ENCODE peak calls at places on chromosome 12, in nine cellular contexts. G is mesothelial cell of epicardium; W is epithelial cell of proximal tubule; U is GM20000; I is CD8-positive, alpha-beta T cell; P is ovary; E is fibroblast of the aortic adventitia; R is astrocyte of the cerebellum; J is neural crest cell. Z is an unnamed sample.

GRCh38 chr12:70609739-70610491 is 27.3 kb downstream of the PTPRB start:
- DNase-seq in P (peak; percentile 16), E (peak; percentile 29), U (no peak), R (no peak), J (peak; percentile 27), W (no peak), I (no peak), G (no peak), Z (no peak)

GRCh38 chr12:45986646-45987338 is 3.6 kb downstream of the SCAF11 start:
- DNase-seq in J (no peak), I (no peak), W (no peak), G (no peak), E (no peak), U (no peak), R (no peak), P (no peak), Z (no peak)

GRCh38 chr12:109387425-109388166 is 39.9 kb downstream of the MYO1H start:
- DNase-seq in I (no peak), J (no peak), R (no peak), E (peak; percentile 53), U (peak; percentile 17), P (no peak), W (no peak), G (no peak), Z (no peak)

GRCh38 chr12:109764776-109765492 is 51.3 kb downstream of the FAM222A start:
- DNase-seq in J (no peak), P (peak; percentile 12), W (no peak), U (no peak), E (no peak), R (no peak), I (no peak), G (no peak), Z (peak; percentile 10)

GRCh38 chr12:100877776-100878175 is 83.2 kb downstream of the ANO4 start:
- DNase-seq in W (no peak), I (no peak), J (no peak), E (no peak), R (no peak), P (no peak), G (no peak), U (no peak), Z (no peak)

GRCh38 chr12:7092229-7092985 is at the start of gene C1R:
- DNase-seq in G (peak; percentile 31), R (peak; percentile 69), W (no peak), I (peak; percentile 60), U (peak; percentile 80), E (peak; percentile 97), J (peak; percentile 73), P (peak; percentile 88), Z (peak; percentile 53)

GRCh38 chr12:57128519-57129247 is 400 bp downstream of the LRP1 start:
- DNase-seq in E (no peak), R (no peak), U (no peak), P (peak; percentile 68), I (no peak), G (no peak), J (no peak), W (no peak), Z (no peak)

GRCh38 chr12:180445-180844 is 33.5 kb downstream of the SLC6A12 start:
- DNase-seq in G (no peak), P (no peak), I (no peak), U (peak; percentile 85), W (no peak), J (no peak), E (no peak), R (no peak), Z (no peak)

GRCh38 chr12:107845226-107845979 is 70.9 kb downstream of the ASCL4 start:
- DNase-seq in W (no peak), I (no peak), G (no peak), U (no peak), J (no peak), R (no peak), E (no peak), P (no peak), Z (no peak)

GRCh38 chr12:14416658-14417057 is 51.2 kb downstream of the ATF7IP start:
- DNase-seq in G (no peak), P (no peak), W (no peak), J (peak; percentile 46), E (peak; percentile 88), U (no peak), R (peak; percentile 85), I (no peak), Z (no peak)

GRCh38 chr12:58906917-58907316 is 13.4 kb downstream of the LRIG3 start:
- DNase-seq in G (no peak), U (no peak), E (no peak), R (no peak), I (no peak), J (no peak), P (no peak), W (no peak), Z (no peak)

GRCh38 chr12:79420146-79420618 is 270.6 kb downstream of the PAWR start:
- DNase-seq in J (no peak), I (no peak), R (peak; percentile 92), U (no peak), W (peak; percentile 78), G (no peak), E (peak; percentile 97), P (no peak), Z (no peak)

GRCh38 chr12:119840617-119841016 is 36.5 kb downstream of the CIT start:
- DNase-seq in E (no peak), J (no peak), I (no peak), R (no peak), P (no peak), W (no peak), U (no peak), G (no peak), Z (no peak)

GRCh38 chr12:49089831-49090773 is 4.5 kb downstream of the DHH start:
- DNase-seq in J (peak; percentile 36), W (no peak), P (peak; percentile 66), I (no peak), E (peak; percentile 54), G (no peak), R (no peak), U (no peak), Z (peak; percentile 48)

GRCh38 chr12:77179515-77179914 is 114.1 kb upstream of the E2F7 start:
- DNase-seq in I (no peak), J (no peak), R (no peak), E (no peak), P (no peak), U (no peak), G (no peak), W (no peak), Z (no peak)

DNA sequence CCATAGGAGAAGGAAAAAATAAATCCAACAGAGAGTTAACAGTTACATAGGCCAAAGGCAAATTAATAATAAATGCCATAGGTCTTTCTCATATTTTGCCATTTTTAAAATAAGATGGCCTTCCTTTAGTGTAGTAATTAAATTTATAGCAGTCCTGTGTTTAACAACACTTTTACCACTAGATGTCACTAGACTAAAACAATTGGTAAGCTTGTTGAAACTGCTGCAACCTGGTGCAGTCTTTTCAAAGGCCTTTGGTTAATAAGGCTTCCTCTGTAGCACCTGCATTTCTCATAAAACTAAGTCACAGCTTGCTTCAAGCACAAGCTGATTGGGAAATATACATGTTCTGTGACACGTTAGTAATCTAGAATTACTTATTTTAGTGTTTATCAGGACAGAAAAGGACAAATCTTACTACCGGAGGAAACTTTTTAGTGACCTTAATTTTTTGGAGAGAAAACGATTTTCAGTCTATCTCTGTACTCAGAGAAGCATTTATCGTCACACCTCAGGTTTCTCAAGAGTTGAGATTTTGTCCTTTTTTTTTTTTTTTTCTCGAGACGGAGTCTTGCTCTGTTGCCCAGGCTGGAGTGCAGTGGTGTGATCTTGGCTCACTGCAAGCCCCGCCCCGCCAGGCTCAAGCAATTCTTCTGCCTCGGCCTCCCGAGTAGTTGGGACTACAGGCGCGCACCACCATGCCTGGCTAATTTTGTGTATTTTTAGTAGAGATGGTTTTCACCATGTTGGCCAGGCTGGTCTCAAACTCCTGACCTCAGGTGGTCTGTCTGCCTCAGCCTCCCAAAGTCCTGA is 20.0 kb downstream of the BORCS5 start:
- DNase-seq in G (no peak), I (no peak), W (peak; percentile 50), P (no peak), J (no peak), U (peak; percentile 68), R (peak; percentile 77), E (peak; percentile 89), Z (no peak)
- TF ChIP-seq CTCF in G (peak; percentile 79), I (peak; percentile 79), W (peak; percentile 65), P (peak; percentile 75), J (peak; percentile 99), U (peak; percentile 34), R (peak; percentile 40), E (peak; percentile 56), Z (no peak)

DNA sequence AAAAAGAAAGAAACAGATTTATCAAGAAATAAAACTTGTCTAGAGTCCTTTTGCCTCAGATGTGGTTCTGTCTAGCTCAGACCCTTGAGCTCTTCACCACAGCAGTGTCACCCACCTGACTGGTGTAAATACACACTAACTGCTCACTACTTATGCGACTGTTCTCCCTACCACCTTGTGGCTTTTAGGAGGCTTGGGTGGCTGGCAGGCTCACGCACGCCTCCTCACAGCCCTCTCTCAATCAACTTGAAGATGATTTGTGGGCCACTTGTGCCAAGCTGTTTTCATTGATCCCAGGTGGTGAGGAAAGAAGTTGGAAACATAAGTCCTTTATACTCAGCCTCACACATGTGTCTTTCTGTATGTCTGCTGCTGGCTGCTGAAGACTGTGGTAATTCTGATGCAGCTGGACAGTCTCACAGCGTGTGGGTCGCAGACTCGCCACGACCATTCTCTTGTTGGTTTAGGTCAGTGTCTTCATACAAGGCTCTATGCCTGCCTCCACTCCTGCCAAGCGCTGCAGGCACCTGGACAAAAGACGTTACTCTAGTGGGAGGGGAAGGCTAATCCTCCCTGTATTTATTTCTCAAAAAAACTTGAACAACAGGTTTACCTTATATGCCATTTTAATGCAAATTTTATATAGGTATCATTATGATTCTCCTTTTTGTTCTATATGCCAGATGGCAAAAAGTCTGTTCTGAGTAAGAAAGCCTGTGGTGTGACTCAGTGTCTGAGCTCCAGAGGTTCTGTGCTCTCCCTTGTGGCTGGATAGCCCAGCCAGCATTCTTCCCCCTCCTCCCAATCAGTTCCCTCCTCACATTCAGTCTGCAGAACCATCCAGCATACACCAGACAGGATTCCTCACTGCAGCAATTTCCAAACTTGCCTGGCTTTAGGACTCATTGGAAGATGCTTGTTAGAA is 115.5 kb downstream of the DIP2B start:
- DNase-seq in P (no peak), J (no peak), W (no peak), E (peak; percentile 90), I (no peak), U (no peak), G (no peak), R (peak; percentile 72), Z (no peak)
- TF ChIP-seq CTCF in P (no peak), J (no peak), W (no peak), E (peak; percentile 18), I (no peak), U (no peak), G (no peak), R (peak; percentile 15), Z (no peak)

GRCh38 chr12:5889381-5890047 is 55.5 kb downstream of the ANO2 start:
- DNase-seq in J (no peak), U (no peak), W (no peak), G (no peak), R (no peak), E (no peak), P (no peak), I (no peak), Z (no peak)
- TF ChIP-seq CTCF in J (peak; percentile 41), U (no peak), W (no peak), G (no peak), R (no peak), E (no peak), P (no peak), I (no peak), Z (no peak)

DNA sequence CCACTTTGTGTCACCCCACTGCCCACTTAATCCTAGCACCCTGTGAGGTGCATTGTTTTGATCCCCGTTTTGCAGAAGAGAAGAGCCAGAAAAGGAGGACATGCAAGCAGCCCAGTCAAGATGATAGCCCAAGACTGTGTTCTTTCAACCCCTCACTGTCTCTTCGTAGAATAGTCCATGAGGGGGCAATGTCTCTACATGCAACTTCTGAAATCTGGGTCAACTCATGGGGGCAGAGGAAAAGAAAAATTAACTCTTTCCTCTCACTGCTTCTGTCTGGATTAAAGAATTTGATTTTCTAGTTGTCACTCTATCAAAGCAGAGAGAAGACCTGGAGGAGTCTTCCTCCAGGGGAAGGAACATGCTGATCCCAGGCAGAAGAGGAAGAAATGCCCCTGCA is 229.6 kb upstream of the NOS1 start:
- DNase-seq in J (no peak), R (no peak), P (no peak), E (no peak), I (no peak), G (no peak), W (no peak), U (no peak), Z (no peak)
- TF ChIP-seq CTCF in J (no peak), R (no peak), P (no peak), E (no peak), I (no peak), G (no peak), W (peak; percentile 9), U (no peak), Z (no peak)